ENCODE peak calls at places on chromosomes 4 and X, in seven cellular contexts. One of them, this sample, is unnamed.
A peak's percentile ranks its signal among the peaks of the same experiment; 100 is the strongest.

GRCh38 chr4:2009651-2010233 is 968 bp upstream of the NELFA start:
- DNase-seq in GM23338: peak; percentile 78
- DNase-seq in endothelial cell of umbilical vein: peak; percentile 78
- DNase-seq in effector memory CD4-positive, alpha-beta T cell: peak; percentile 29
- DNase-seq in CD8-positive, alpha-beta memory T cell: peak; percentile 50
- DNase-seq in A549: peak; percentile 83
- DNase-seq in OCI-LY7: peak; percentile 51
- DNase-seq in this sample: peak; percentile 53

GRCh38 chr4:72377491-72378194 is 191.4 kb downstream of the ADAMTS3 start:
- DNase-seq in GM23338: no peak
- DNase-seq in endothelial cell of umbilical vein: no peak
- DNase-seq in effector memory CD4-positive, alpha-beta T cell: no peak
- DNase-seq in CD8-positive, alpha-beta memory T cell: no peak
- DNase-seq in A549: no peak
- DNase-seq in OCI-LY7: no peak
- DNase-seq in this sample: no peak

GRCh38 chr4:16777726-16778125 is 120.7 kb downstream of the LDB2 start:
- DNase-seq in GM23338: no peak
- DNase-seq in endothelial cell of umbilical vein: no peak
- DNase-seq in effector memory CD4-positive, alpha-beta T cell: no peak
- DNase-seq in CD8-positive, alpha-beta memory T cell: no peak
- DNase-seq in A549: no peak
- DNase-seq in OCI-LY7: no peak
- DNase-seq in this sample: no peak

GRCh38 chrX:56798866-56799864 is 70.1 kb downstream of the NBDY start:
- DNase-seq in GM23338: no peak
- DNase-seq in endothelial cell of umbilical vein: no peak
- DNase-seq in effector memory CD4-positive, alpha-beta T cell: no peak
- DNase-seq in CD8-positive, alpha-beta memory T cell: no peak
- DNase-seq in A549: no peak
- DNase-seq in OCI-LY7: no peak
- DNase-seq in this sample: no peak

GRCh38 chr4:144845411-144845810 is 199.5 kb downstream of the HHIP start:
- DNase-seq in GM23338: no peak
- DNase-seq in endothelial cell of umbilical vein: no peak
- DNase-seq in effector memory CD4-positive, alpha-beta T cell: no peak
- DNase-seq in CD8-positive, alpha-beta memory T cell: no peak
- DNase-seq in A549: no peak
- DNase-seq in OCI-LY7: no peak
- DNase-seq in this sample: no peak

GRCh38 chrX:102976290-102976689 is 39.2 kb downstream of the RAB40AL start:
- DNase-seq in GM23338: no peak
- DNase-seq in endothelial cell of umbilical vein: no peak
- DNase-seq in effector memory CD4-positive, alpha-beta T cell: no peak
- DNase-seq in CD8-positive, alpha-beta memory T cell: no peak
- DNase-seq in A549: no peak
- DNase-seq in OCI-LY7: no peak
- DNase-seq in this sample: no peak

GRCh38 chrX:82092307-82092706 is 890.4 kb downstream of the SH3BGRL start:
- DNase-seq in GM23338: no peak
- DNase-seq in endothelial cell of umbilical vein: no peak
- DNase-seq in effector memory CD4-positive, alpha-beta T cell: no peak
- DNase-seq in CD8-positive, alpha-beta memory T cell: no peak
- DNase-seq in A549: no peak
- DNase-seq in OCI-LY7: no peak
- DNase-seq in this sample: no peak

GRCh38 chr4:159608434-159608833 is 505.6 kb downstream of the RAPGEF2 start:
- DNase-seq in GM23338: no peak
- DNase-seq in endothelial cell of umbilical vein: no peak
- DNase-seq in effector memory CD4-positive, alpha-beta T cell: no peak
- DNase-seq in CD8-positive, alpha-beta memory T cell: no peak
- DNase-seq in A549: no peak
- DNase-seq in OCI-LY7: no peak
- DNase-seq in this sample: no peak

GRCh38 chr4:8539661-8540060 is 40.5 kb upstream of the GPR78 start:
- DNase-seq in GM23338: no peak
- DNase-seq in endothelial cell of umbilical vein: no peak
- DNase-seq in effector memory CD4-positive, alpha-beta T cell: no peak
- DNase-seq in CD8-positive, alpha-beta memory T cell: no peak
- DNase-seq in A549: no peak
- DNase-seq in OCI-LY7: no peak
- DNase-seq in this sample: no peak

GRCh38 chrX:119541188-119541587 is 24.0 kb downstream of the STEEP1 start:
- DNase-seq in GM23338: peak; percentile 8
- DNase-seq in endothelial cell of umbilical vein: peak; percentile 69
- DNase-seq in effector memory CD4-positive, alpha-beta T cell: no peak
- DNase-seq in CD8-positive, alpha-beta memory T cell: no peak
- DNase-seq in A549: peak; percentile 22
- DNase-seq in OCI-LY7: no peak
- DNase-seq in this sample: no peak

GRCh38 chr4:105274504-105274903 is 127.8 kb downstream of the TET2 start:
- DNase-seq in GM23338: no peak
- DNase-seq in endothelial cell of umbilical vein: no peak
- DNase-seq in effector memory CD4-positive, alpha-beta T cell: no peak
- DNase-seq in CD8-positive, alpha-beta memory T cell: no peak
- DNase-seq in A549: no peak
- DNase-seq in OCI-LY7: no peak
- DNase-seq in this sample: no peak

GRCh38 chr4:2402053-2402452 is 16.4 kb downstream of the ZFYVE28 start:
- DNase-seq in GM23338: peak; percentile 75
- DNase-seq in endothelial cell of umbilical vein: peak; percentile 42
- DNase-seq in effector memory CD4-positive, alpha-beta T cell: no peak
- DNase-seq in CD8-positive, alpha-beta memory T cell: no peak
- DNase-seq in A549: no peak
- DNase-seq in OCI-LY7: no peak
- DNase-seq in this sample: no peak

GRCh38 chr4:184812651-184813181 is 13.1 kb downstream of the ACSL1 start:
- DNase-seq in GM23338: no peak
- DNase-seq in endothelial cell of umbilical vein: no peak
- DNase-seq in effector memory CD4-positive, alpha-beta T cell: no peak
- DNase-seq in CD8-positive, alpha-beta memory T cell: no peak
- DNase-seq in A549: no peak
- DNase-seq in OCI-LY7: no peak
- DNase-seq in this sample: no peak

GRCh38 chr4:173211838-173212237 is 43.2 kb downstream of the GALNT7 start:
- DNase-seq in GM23338: no peak
- DNase-seq in endothelial cell of umbilical vein: peak; percentile 53
- DNase-seq in effector memory CD4-positive, alpha-beta T cell: no peak
- DNase-seq in CD8-positive, alpha-beta memory T cell: no peak
- DNase-seq in A549: peak; percentile 48
- DNase-seq in OCI-LY7: no peak
- DNase-seq in this sample: no peak

GRCh38 chr4:123408471-123409084 is 12.0 kb downstream of the SPRY1 start:
- DNase-seq in GM23338: peak; percentile 28
- DNase-seq in endothelial cell of umbilical vein: no peak
- DNase-seq in effector memory CD4-positive, alpha-beta T cell: no peak
- DNase-seq in CD8-positive, alpha-beta memory T cell: no peak
- DNase-seq in A549: no peak
- DNase-seq in OCI-LY7: no peak
- DNase-seq in this sample: no peak

GRCh38 chr4:183797445-183798248 is 107.5 kb upstream of the STOX2 start:
- DNase-seq in GM23338: peak; percentile 63
- DNase-seq in endothelial cell of umbilical vein: peak; percentile 14
- DNase-seq in effector memory CD4-positive, alpha-beta T cell: no peak
- DNase-seq in CD8-positive, alpha-beta memory T cell: no peak
- DNase-seq in A549: peak; percentile 17
- DNase-seq in OCI-LY7: no peak
- DNase-seq in this sample: no peak

GRCh38 chrX:67480789-67481188 is 63.0 kb upstream of the AR start:
- DNase-seq in GM23338: no peak
- DNase-seq in endothelial cell of umbilical vein: no peak
- DNase-seq in effector memory CD4-positive, alpha-beta T cell: no peak
- DNase-seq in CD8-positive, alpha-beta memory T cell: no peak
- DNase-seq in A549: no peak
- DNase-seq in OCI-LY7: no peak
- DNase-seq in this sample: no peak

GRCh38 chr4:87911252-87911774 is 64.2 kb upstream of the SPP1 start:
- DNase-seq in GM23338: no peak
- DNase-seq in endothelial cell of umbilical vein: no peak
- DNase-seq in effector memory CD4-positive, alpha-beta T cell: no peak
- DNase-seq in CD8-positive, alpha-beta memory T cell: no peak
- DNase-seq in A549: no peak
- DNase-seq in OCI-LY7: no peak
- DNase-seq in this sample: no peak

GRCh38 chrX:130395341-130395740 is 6.4 kb upstream of the RBMX2 start:
- DNase-seq in GM23338: no peak
- DNase-seq in endothelial cell of umbilical vein: no peak
- DNase-seq in effector memory CD4-positive, alpha-beta T cell: no peak
- DNase-seq in CD8-positive, alpha-beta memory T cell: no peak
- DNase-seq in A549: no peak
- DNase-seq in OCI-LY7: no peak
- DNase-seq in this sample: no peak

GRCh38 chrX:126658447-126658846 is 105.8 kb upstream of the DCAF12L1 start:
- DNase-seq in GM23338: no peak
- DNase-seq in endothelial cell of umbilical vein: no peak
- DNase-seq in effector memory CD4-positive, alpha-beta T cell: no peak
- DNase-seq in CD8-positive, alpha-beta memory T cell: no peak
- DNase-seq in A549: no peak
- DNase-seq in OCI-LY7: no peak
- DNase-seq in this sample: no peak

GRCh38 chr4:98663226-98664006 is 5.0 kb upstream of the TSPAN5 start:
- DNase-seq in GM23338: no peak
- DNase-seq in endothelial cell of umbilical vein: no peak
- DNase-seq in effector memory CD4-positive, alpha-beta T cell: peak; percentile 40
- DNase-seq in CD8-positive, alpha-beta memory T cell: peak; percentile 32
- DNase-seq in A549: no peak
- DNase-seq in OCI-LY7: no peak
- DNase-seq in this sample: peak; percentile 76

DNA sequence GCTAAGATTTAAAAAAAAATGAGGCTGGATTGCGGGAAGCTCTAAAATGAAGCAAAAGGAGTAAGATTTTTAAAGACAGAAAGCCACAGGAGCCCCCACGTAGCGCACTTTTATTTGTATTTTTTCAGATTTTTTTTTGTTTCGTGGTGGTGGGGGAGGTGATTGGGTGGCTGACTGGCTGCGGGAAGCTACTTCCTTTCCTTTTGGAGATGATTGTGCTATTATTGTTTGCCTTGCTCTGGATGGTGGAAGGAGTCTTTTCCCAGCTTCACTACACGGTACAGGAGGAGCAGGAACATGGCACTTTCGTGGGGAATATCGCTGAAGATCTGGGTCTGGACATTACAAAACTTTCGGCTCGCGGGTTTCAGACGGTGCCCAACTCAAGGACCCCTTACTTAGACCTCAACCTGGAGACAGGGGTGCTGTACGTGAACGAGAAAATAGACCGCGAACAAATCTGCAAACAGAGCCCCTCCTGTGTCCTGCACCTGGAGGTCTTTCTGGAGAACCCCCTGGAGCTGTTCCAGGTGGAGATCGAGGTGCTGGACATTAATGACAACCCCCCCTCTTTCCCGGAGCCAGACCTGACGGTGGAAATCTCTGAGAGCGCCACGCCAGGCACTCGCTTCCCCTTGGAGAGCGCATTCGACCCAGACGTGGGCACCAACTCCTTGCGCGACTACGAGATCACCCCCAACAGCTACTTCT is 993 bp downstream of the PCDH10 start:
- DNase-seq in GM23338: peak; percentile 3
- DNase-seq in endothelial cell of umbilical vein: peak; percentile 59
- DNase-seq in effector memory CD4-positive, alpha-beta T cell: no peak
- DNase-seq in CD8-positive, alpha-beta memory T cell: no peak
- DNase-seq in A549: no peak
- DNase-seq in OCI-LY7: no peak
- DNase-seq in this sample: no peak
- H3K4me1 ChIP-seq in GM23338: peaks cover 48% of the 10 kb centered on the region
- H3K4me1 ChIP-seq in endothelial cell of umbilical vein: peaks cover 40% of the 10 kb centered on the region
- H3K4me1 ChIP-seq in effector memory CD4-positive, alpha-beta T cell: no peaks in the 10 kb centered on the region
- H3K4me1 ChIP-seq in CD8-positive, alpha-beta memory T cell: no peaks in the 10 kb centered on the region
- H3K4me1 ChIP-seq in A549: peaks cover 9% of the 10 kb centered on the region
- H3K4me1 ChIP-seq in OCI-LY7: no peaks in the 10 kb centered on the region
- H3K4me1 ChIP-seq in this sample: no peaks in the 10 kb centered on the region

GRCh38 chr4:161647757-161648156 is 516.0 kb downstream of the FSTL5 start:
- DNase-seq in GM23338: no peak
- DNase-seq in endothelial cell of umbilical vein: no peak
- DNase-seq in effector memory CD4-positive, alpha-beta T cell: no peak
- DNase-seq in CD8-positive, alpha-beta memory T cell: no peak
- DNase-seq in A549: no peak
- DNase-seq in OCI-LY7: no peak
- DNase-seq in this sample: no peak
- H3K4me1 ChIP-seq in GM23338: no peaks in the 10 kb centered on the region
- H3K4me1 ChIP-seq in endothelial cell of umbilical vein: peaks cover 3% of the 10 kb centered on the region
- H3K4me1 ChIP-seq in effector memory CD4-positive, alpha-beta T cell: no peaks in the 10 kb centered on the region
- H3K4me1 ChIP-seq in CD8-positive, alpha-beta memory T cell: no peaks in the 10 kb centered on the region
- H3K4me1 ChIP-seq in A549: no peaks in the 10 kb centered on the region
- H3K4me1 ChIP-seq in OCI-LY7: no peaks in the 10 kb centered on the region
- H3K4me1 ChIP-seq in this sample: no peaks in the 10 kb centered on the region

DNA sequence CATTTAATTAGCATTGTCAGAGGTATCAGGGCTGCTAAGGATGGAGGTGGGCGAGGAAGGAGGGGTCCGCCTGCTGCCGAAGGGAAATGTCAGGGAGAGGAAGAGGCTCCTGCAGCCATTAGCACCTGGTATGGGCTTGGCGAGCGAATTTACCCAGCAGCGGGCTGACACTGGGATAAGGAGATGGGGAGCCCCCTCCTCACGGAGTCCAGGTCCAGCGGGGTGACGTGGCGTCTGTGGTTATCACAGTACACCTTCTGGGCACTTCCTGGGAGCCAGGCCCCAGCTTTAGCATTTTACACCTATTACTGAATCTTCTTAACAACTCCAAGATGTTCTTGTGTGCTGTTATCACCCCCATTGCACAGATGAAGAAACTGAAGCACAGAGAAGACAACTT is 83.0 kb downstream of the PPP2R2C start:
- DNase-seq in GM23338: no peak
- DNase-seq in endothelial cell of umbilical vein: no peak
- DNase-seq in effector memory CD4-positive, alpha-beta T cell: no peak
- DNase-seq in CD8-positive, alpha-beta memory T cell: no peak
- DNase-seq in A549: no peak
- DNase-seq in OCI-LY7: no peak
- DNase-seq in this sample: no peak
- H3K4me1 ChIP-seq in GM23338: no peaks in the 10 kb centered on the region
- H3K4me1 ChIP-seq in endothelial cell of umbilical vein: no peaks in the 10 kb centered on the region
- H3K4me1 ChIP-seq in effector memory CD4-positive, alpha-beta T cell: no peaks in the 10 kb centered on the region
- H3K4me1 ChIP-seq in CD8-positive, alpha-beta memory T cell: no peaks in the 10 kb centered on the region
- H3K4me1 ChIP-seq in A549: peaks cover 9% of the 10 kb centered on the region
- H3K4me1 ChIP-seq in OCI-LY7: no peaks in the 10 kb centered on the region
- H3K4me1 ChIP-seq in this sample: no peaks in the 10 kb centered on the region

GRCh38 chrX:12891167-12891566 is 15.3 kb upstream of the TLR8 start:
- DNase-seq in GM23338: no peak
- DNase-seq in endothelial cell of umbilical vein: no peak
- DNase-seq in effector memory CD4-positive, alpha-beta T cell: no peak
- DNase-seq in CD8-positive, alpha-beta memory T cell: no peak
- DNase-seq in A549: no peak
- DNase-seq in OCI-LY7: no peak
- DNase-seq in this sample: no peak
- H3K4me1 ChIP-seq in GM23338: no peaks in the 10 kb centered on the region
- H3K4me1 ChIP-seq in endothelial cell of umbilical vein: peaks cover 2% of the 10 kb centered on the region
- H3K4me1 ChIP-seq in effector memory CD4-positive, alpha-beta T cell: no peaks in the 10 kb centered on the region
- H3K4me1 ChIP-seq in CD8-positive, alpha-beta memory T cell: no peaks in the 10 kb centered on the region
- H3K4me1 ChIP-seq in A549: no peaks in the 10 kb centered on the region
- H3K4me1 ChIP-seq in OCI-LY7: peaks cover 72% of the 10 kb centered on the region
- H3K4me1 ChIP-seq in this sample: peaks cover 13% of the 10 kb centered on the region